ENCODE peak calls at places on chromosomes 2 and 18, in nine cellular contexts. R, E, J, B, T, H, Z, W and I are unnamed samples. For H3K27me3, the result is how much of the 10 kb centered on the place peaks cover.

GRCh38 chr2:205902041-205902898 is 183.7 kb downstream of the INO80D start:
- DNase-seq in R (no peak), E (no peak), J (no peak), B (no peak), T (no peak), H (no peak), Z (no peak), W (peak), I (peak)

GRCh38 chr2:157124731-157125130 is 132.8 kb upstream of the GALNT5 start:
- DNase-seq in R (no peak), E (no peak), J (no peak), B (no peak), T (no peak), H (no peak), Z (no peak), W (no peak), I (peak)

GRCh38 chr2:8065191-8065590 is 616.7 kb upstream of the ID2 start:
- DNase-seq in R (no peak), E (no peak), J (no peak), B (no peak), T (no peak), H (no peak), Z (no peak), W (no peak), I (no peak)

GRCh38 chr2:241965931-241966412 is 96.4 kb downstream of the RTP5 start:
- DNase-seq in R (no peak), E (peak), J (no peak), B (peak), T (no peak), H (peak), Z (no peak), W (peak), I (peak)

GRCh38 chr2:127578411-127578810 is 42.9 kb downstream of the MYO7B start:
- DNase-seq in R (no peak), E (no peak), J (no peak), B (no peak), T (no peak), H (no peak), Z (no peak), W (no peak), I (no peak)

GRCh38 chr2:74617123-74617522 is 31.0 kb downstream of the M1AP start:
- DNase-seq in R (no peak), E (no peak), J (no peak), B (no peak), T (no peak), H (no peak), Z (no peak), W (no peak), I (no peak)

GRCh38 chr2:19312949-19313348 is 45.5 kb downstream of the OSR1 start:
- DNase-seq in R (no peak), E (no peak), J (no peak), B (no peak), T (no peak), H (peak), Z (no peak), W (no peak), I (peak)

GRCh38 chr2:105396254-105397024 is 2.4 kb downstream of the FHL2 start:
- DNase-seq in R (no peak), E (no peak), J (no peak), B (no peak), T (no peak), H (peak), Z (peak), W (peak), I (peak)

GRCh38 chr2:240256704-240257637 is 116.5 kb upstream of the OTOS start:
- DNase-seq in R (no peak), E (no peak), J (peak), B (no peak), T (peak), H (no peak), Z (no peak), W (no peak), I (no peak)

GRCh38 chr2:29175338-29175737 is 60.1 kb downstream of the CLIP4 start:
- DNase-seq in R (no peak), E (no peak), J (no peak), B (no peak), T (no peak), H (no peak), Z (no peak), W (no peak), I (no peak)

GRCh38 chr2:222203031-222203430 is 95.8 kb downstream of the PAX3 start:
- DNase-seq in R (no peak), E (no peak), J (no peak), B (no peak), T (no peak), H (no peak), Z (no peak), W (no peak), I (no peak)

GRCh38 chr2:222208010-222208690 is 90.6 kb downstream of the PAX3 start:
- DNase-seq in R (no peak), E (no peak), J (no peak), B (no peak), T (no peak), H (no peak), Z (no peak), W (no peak), I (no peak)

DNA sequence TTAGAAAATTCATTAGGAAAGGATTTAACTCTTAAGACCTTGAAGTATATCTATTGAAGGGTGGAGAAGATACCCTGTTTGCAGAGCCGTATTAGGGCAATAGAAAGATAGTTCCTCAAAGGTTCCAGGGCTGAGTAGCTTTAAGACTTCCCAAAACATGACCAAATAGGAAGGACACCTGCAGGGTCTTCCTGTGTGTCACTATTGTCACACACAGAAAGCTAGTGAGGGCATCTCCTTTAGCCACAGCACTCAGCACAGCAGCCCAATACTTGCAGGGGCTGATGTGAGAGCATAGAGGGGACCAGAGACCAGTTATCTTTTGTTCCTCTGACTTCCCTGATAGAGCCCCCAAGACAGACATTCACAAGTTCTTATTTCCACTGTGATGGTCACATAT is 93.7 kb downstream of the PAX3 start:
- DNase-seq in R (no peak), E (no peak), J (no peak), B (no peak), T (no peak), H (no peak), Z (no peak), W (no peak), I (no peak)
- H3K27me3 ChIP-seq in R (under half), E (under half), J (under half), B (under half), T (under half), H (under half), Z (under half), W (under half), I (under half)

DNA sequence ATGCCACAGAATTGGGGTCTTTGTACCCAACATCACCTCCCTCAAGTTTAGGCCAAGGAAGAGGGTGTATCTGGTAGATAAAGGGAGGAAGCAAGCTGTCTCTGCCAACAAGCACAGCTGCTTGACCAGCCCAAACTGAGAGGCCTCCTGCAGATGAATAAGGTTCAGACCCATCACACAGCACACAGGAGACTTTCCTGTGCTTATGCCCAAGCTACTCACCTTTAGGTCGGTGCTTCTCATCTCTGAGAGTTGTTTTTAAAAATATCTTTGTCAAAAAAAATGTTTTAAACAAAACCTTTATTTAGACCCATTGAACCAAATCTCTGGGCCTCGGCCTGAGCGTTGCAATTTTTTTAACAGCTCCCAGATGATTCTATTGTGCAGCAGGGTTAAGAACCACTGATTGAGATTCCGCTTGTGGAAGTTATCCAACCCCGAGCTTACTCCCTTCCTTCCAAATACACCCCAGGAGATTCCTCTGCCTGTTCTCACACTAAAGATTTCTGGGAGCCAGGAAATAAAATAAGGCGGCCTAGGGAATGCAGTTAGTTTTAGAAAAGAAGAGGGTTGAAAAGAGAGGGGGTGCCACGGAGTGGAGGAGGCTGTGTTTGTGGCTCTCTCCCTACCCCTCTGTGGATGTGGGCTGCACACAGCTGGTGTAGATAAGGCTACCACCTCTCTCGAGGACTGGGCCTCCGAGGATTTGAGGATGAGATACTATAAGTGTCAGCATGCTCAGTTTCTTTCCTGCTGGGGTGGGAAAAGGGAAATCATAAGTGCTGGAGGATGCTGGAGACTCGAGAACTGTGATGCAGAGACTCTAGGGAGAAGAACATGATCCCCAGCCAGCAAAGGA is 24.9 kb upstream of the SP3 start:
- DNase-seq in R (no peak), E (peak), J (no peak), B (no peak), T (no peak), H (no peak), Z (no peak), W (no peak), I (no peak)
- H3K27ac ChIP-seq in R (peak), E (peak), J (no peak), B (no peak), T (peak), H (peak), Z (no peak), W (peak), I (no peak)

GRCh38 chr2:170017848-170018492 is 160.0 kb upstream of the MYO3B start:
- DNase-seq in R (no peak), E (no peak), J (no peak), B (no peak), T (no peak), H (no peak), Z (peak), W (no peak), I (no peak)
- H3K27me3 ChIP-seq in R (under half), E (under half), J (under half), B (under half), T (under half), H (under half), Z (under half), W (under half), I (under half)

GRCh38 chr2:45448217-45448616 is 162.8 kb downstream of the SRBD1 start:
- DNase-seq in R (no peak), E (no peak), J (no peak), B (no peak), T (no peak), H (no peak), Z (no peak), W (no peak), I (no peak)
- H3K27ac ChIP-seq in R (no peak), E (no peak), J (no peak), B (no peak), T (no peak), H (no peak), Z (no peak), W (no peak), I (no peak)

DNA sequence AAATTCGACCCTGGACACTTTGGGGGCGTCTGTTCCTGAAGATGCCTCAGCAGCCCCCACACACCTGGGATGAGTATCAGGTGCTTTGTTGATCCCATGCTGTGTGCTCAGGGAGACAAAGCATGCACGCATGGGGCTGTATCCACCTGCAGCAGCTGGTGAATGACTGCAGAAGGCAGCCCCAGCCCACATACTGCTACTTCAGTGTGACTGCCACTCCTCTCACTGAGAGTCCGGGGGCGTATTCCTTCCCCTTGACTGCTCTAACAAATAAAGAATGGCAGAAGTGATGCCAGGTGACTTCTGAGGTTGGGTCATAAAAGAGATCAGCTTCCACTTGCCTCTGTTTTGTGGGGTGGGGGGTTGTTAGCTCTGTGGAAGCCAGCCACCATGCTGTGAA is 289.5 kb downstream of the CELF4 start:
- DNase-seq in R (no peak), E (no peak), J (peak), B (no peak), T (no peak), H (no peak), Z (no peak), W (no peak), I (no peak)
- H3K27me3 ChIP-seq in R (under half), E (under half), J (half or more), B (under half), T (under half), H (under half), Z (under half), W (under half), I (under half)